ENCODE peak calls at places on chromosomes 6 and 20, in nine cellular contexts. B is K562, Q is heart left ventricle, P is sigmoid colon, K is stomach, I is ovary, D is prostate gland, R is uterus, W is A549. V is an unnamed sample.

GRCh38 chr20:47776639-47777038 is 8.6 kb downstream of the SULF2 start:
- DNase-seq in B (no peak), Q (no peak), R (no peak), D (no peak), K (no peak), I (no peak), P (no peak), W (no peak), V (no peak)

GRCh38 chr6:52725133-52725529 is 38.1 kb downstream of the GSTA2 start:
- DNase-seq in R (no peak), I (no peak), P (no peak), W (peak; percentile 11), B (no peak), K (peak; percentile 66), D (peak; percentile 49), Q (no peak), V (no peak)

GRCh38 chr6:3749390-3749978 is 2.0 kb downstream of the PXDC1 start:
- DNase-seq in I (no peak), B (peak; percentile 46), R (no peak), K (peak; percentile 90), W (no peak), D (peak; percentile 65), P (no peak), Q (no peak), V (no peak)

GRCh38 chr6:105179244-105180065 is at the start of gene POPDC3:
- DNase-seq in K (peak; percentile 38), B (no peak), D (no peak), R (no peak), Q (peak; percentile 25), P (no peak), W (peak; percentile 62), I (no peak), V (no peak)

GRCh38 chr6:8674088-8674487 is 238.7 kb upstream of the SLC35B3 start:
- DNase-seq in R (no peak), P (no peak), Q (no peak), W (no peak), K (no peak), D (no peak), B (no peak), I (no peak), V (no peak)

GRCh38 chr6:121590438-121590837 is 155.0 kb downstream of the GJA1 start:
- DNase-seq in I (no peak), Q (no peak), K (no peak), D (no peak), W (peak; percentile 21), P (no peak), R (no peak), B (no peak), V (no peak)

GRCh38 chr6:144152334-144152900 is 2.1 kb downstream of the STX11 start:
- DNase-seq in P (no peak), W (no peak), Q (no peak), D (no peak), I (no peak), B (no peak), R (no peak), K (no peak), V (no peak)

GRCh38 chr6:91088976-91089375 is 502.1 kb upstream of the MAP3K7 start:
- DNase-seq in W (no peak), P (no peak), I (no peak), B (no peak), Q (no peak), K (no peak), D (no peak), R (no peak), V (no peak)

GRCh38 chr20:38291582-38291918 is 12.4 kb upstream of the BPI start:
- DNase-seq in B (no peak), D (no peak), K (no peak), Q (no peak), W (no peak), R (no peak), I (no peak), P (no peak), V (no peak)

GRCh38 chr20:38283236-38283635 is 20.7 kb upstream of the BPI start:
- DNase-seq in Q (no peak), B (no peak), I (no peak), P (peak; percentile 39), K (no peak), R (no peak), W (no peak), D (no peak), V (no peak)

GRCh38 chr20:38284893-38285444 is 19.0 kb upstream of the BPI start:
- DNase-seq in R (no peak), P (no peak), B (no peak), I (no peak), W (no peak), K (no peak), D (no peak), Q (no peak), V (no peak)

GRCh38 chr20:38290829-38291581 is 13.0 kb upstream of the BPI start:
- DNase-seq in W (peak; percentile 87), K (no peak), Q (peak; percentile 51), I (no peak), P (no peak), B (peak; percentile 46), D (no peak), R (peak; percentile 51), V (no peak)

DNA sequence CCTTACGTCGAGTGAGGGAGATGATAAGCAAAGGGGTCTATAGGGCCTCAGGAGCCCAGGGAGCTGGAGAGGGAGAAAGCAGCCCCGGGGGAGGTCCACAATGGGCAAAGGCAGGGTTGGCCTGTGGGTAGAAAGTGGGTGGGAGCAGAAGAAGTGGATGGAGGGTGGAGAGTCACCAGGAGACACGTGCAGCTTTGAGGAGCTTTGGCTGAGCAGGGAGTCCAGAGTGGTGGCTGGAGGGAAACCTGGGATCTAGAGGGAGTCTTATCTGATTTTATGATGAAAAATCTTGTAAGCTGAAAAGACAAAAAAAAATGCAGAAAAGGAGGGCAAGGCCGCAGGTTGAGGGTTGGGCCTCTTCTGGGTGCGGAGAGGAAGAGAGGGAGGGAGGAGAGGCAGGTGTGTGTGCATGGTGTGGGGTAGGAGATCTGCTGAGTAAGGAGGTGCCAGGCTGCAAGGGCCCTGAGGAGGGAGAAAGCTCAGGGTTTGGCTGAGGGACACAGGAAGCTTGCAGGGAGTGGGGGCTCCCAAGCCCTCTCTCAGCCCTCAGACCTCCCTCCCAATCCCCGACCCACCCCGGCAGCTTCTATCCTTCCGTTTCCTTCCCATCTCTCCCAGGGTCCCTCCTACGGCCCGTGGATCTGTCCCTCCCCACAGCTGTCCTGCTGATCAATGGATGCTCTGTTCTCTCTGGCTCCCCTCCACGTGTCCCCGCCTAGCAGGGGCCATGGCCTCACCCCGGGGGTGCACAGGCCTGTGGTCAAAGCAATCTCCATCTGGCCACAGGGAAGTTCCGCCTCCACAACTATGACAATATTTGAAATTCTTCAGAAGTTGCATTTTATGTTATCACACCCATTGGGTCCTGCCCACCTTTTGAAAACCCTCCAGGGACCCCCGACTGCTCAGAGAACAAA is 17.1 kb upstream of the BPI start:
- DNase-seq in W (no peak), D (no peak), R (no peak), Q (peak; percentile 73), I (no peak), B (no peak), P (peak; percentile 67), K (no peak), V (no peak)
- H3K4me1 ChIP-seq in W (no peaks in the 10 kb centered on the region), D (no peaks in the 10 kb centered on the region), R (no peaks in the 10 kb centered on the region), Q (no peaks in the 10 kb centered on the region), I (peaks cover 6% of the 10 kb centered on the region), B (no peaks in the 10 kb centered on the region), P (no peaks in the 10 kb centered on the region), K (peaks cover 24% of the 10 kb centered on the region), V (peaks cover 6% of the 10 kb centered on the region)

GRCh38 chr20:3041818-3042504 is 1.5 kb upstream of the GNRH2 start:
- DNase-seq in I (peak; percentile 25), R (no peak), B (no peak), P (no peak), K (no peak), Q (no peak), W (no peak), D (no peak), V (no peak)
- H3K4me3 ChIP-seq in I (no peak overlapping the region), R (no peak overlapping the region), B (no peak overlapping the region), P (no peak overlapping the region), K (peak overlapping the region; percentile 11), Q (peak overlapping the region; percentile 21), W (no peak overlapping the region), D (no peak overlapping the region), V (no peak overlapping the region)

GRCh38 chr6:166330612-166331011 is 11.7 kb downstream of the SFT2D1 start:
- DNase-seq in D (no peak), P (no peak), B (peak; percentile 94), W (no peak), Q (peak; percentile 61), R (no peak), I (no peak), K (peak; percentile 69), V (no peak)

GRCh38 chr6:166331503-166332133 is 10.7 kb downstream of the SFT2D1 start:
- DNase-seq in B (no peak), R (no peak), D (no peak), K (no peak), W (no peak), Q (no peak), I (no peak), P (no peak), V (no peak)

GRCh38 chr6:166335378-166336366 is 6.7 kb downstream of the SFT2D1 start:
- DNase-seq in D (no peak), W (no peak), K (no peak), I (no peak), B (no peak), Q (no peak), P (no peak), R (no peak), V (no peak)

GRCh38 chr6:166334878-166335277 is 7.5 kb downstream of the SFT2D1 start:
- DNase-seq in K (no peak), I (no peak), P (no peak), W (no peak), D (no peak), Q (no peak), R (no peak), B (no peak), V (no peak)

DNA sequence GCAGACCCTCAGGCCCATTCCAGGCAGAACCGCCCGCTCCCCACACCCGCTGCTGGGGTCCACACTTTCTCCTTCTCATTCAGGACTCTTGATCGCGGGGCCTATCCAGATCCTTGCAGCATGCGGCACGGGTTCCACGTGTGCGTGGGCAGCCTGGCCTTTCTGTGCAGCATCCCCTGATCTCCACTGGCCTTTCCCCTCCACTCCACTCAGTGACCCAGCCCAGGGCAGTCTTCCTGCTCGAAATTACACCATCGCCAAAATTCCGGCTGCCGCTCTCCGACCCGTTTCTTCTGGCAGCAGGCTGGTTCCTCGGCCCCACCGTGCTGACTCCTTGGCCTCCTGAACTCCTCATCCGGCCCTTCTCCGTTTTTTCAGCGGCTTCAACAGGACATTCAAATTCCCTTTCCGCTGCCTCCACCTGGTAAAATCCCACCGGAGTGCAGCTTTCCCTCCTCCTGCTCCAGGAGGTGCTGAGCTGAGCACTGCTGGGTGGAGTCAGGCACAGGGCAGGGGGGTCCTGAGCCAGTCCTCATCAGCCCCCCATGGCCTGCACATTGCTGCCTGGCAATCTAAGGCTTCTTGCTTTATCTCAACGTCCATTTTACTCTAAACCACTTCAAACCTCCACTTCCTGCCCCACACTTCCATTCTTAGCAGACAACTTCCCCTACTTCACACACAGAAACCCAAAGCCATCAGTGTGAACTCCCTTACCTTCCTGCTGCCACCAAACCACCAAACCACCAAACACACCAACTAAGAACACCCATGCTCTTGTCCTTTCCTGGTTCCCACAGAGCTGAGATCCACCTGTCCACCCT is 9.0 kb downstream of the SFT2D1 start:
- DNase-seq in R (no peak), K (no peak), I (no peak), P (no peak), D (no peak), B (no peak), W (no peak), Q (no peak), V (no peak)
- TF ChIP-seq POLR2A in R (no peak), K (no peak), I (no peak), P (no peak), D (no peak), B (peak; percentile 54), W (no peak), Q (no peak), V (no peak)

DNA sequence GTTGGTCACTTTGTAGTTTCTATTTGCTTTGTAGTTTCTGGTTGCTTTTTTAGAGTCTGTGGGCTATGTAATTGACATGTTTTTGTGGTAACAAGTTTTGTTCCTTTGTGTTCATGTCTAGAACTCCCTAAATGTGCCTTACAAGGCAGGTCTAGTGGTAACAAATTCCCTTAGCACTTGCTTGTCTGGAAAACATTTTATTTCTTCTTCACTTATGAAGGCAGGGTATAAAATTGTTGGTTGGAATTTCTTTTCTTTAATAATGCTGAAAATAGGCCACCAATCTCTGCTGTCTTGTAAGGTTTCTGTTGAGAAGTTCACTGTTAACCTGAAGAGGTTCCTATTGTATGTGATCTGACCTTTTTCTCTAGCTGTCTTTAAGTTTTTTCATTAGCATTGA is 383.6 kb downstream of the EPHA7 start:
- DNase-seq in P (no peak), I (no peak), D (no peak), K (no peak), R (no peak), W (no peak), Q (no peak), B (no peak), V (no peak)
- H3K4me1 ChIP-seq in P (no peaks in the 10 kb centered on the region), I (no peaks in the 10 kb centered on the region), D (no peaks in the 10 kb centered on the region), K (no peaks in the 10 kb centered on the region), R (no peaks in the 10 kb centered on the region), W (no peaks in the 10 kb centered on the region), Q (no peaks in the 10 kb centered on the region), B (no peaks in the 10 kb centered on the region), V (no peaks in the 10 kb centered on the region)

V was measured in esophagus squamous epithelium.